ENCODE peak calls at places on chromosomes 16 and 17, in ten cellular contexts. H is LNCaP clone FGC; U is GM12891; C is activated T-cell treated with anti-CD3 and anti-CD28 coated beads, Interleukin-2, amount 50 U/mL, for 72 hours; K is NCI-H1417 treated with DMSO at 0.1 percent for 48 hours; Q is amniotic stem cell; A is left ventricle myocardium inferior; E is activated CD4-positive, CD25-positive, alpha-beta regulatory T cell treated with anti-CD3 and anti-CD28 coated beads, Interleukin-2, amount 50 U/mL, for 72 hours; S is GDM1; T is colonic mucosa. V is an unnamed sample.

GRCh38 chr16:84176192-84177053 is 10.4 kb downstream of the TAF1C start:
- DNase-seq in K (no peak), A (no peak), S (no peak), C (no peak), T (no peak), U (no peak), H (no peak), Q (no peak), E (no peak), V (no peak)

GRCh38 chr16:27579086-27579980 is 29.4 kb downstream of the KATNIP start:
- DNase-seq in Q (no peak), C (no peak), A (no peak), U (no peak), T (no peak), E (no peak), H (no peak), S (no peak), K (no peak), V (no peak)

GRCh38 chr16:5838071-5838470 is 740.5 kb upstream of the EEF2KMT start:
- DNase-seq in H (no peak), T (no peak), U (no peak), A (no peak), Q (no peak), E (no peak), S (no peak), K (no peak), C (no peak), V (no peak)

GRCh38 chr17:62098623-62099231 is 33.6 kb upstream of the MED13 start:
- DNase-seq in T (no peak), E (no peak), Q (no peak), K (no peak), A (no peak), S (no peak), H (no peak), U (peak), C (peak), V (no peak)

GRCh38 chr16:24539850-24540484 is 601 bp downstream of the RBBP6 start:
- DNase-seq in S (peak), U (peak), C (peak), A (peak), H (no peak), E (peak), T (peak), Q (no peak), K (no peak), V (no peak)

GRCh38 chr16:80500116-80500859 is 40.5 kb upstream of the DYNLRB2 start:
- DNase-seq in U (no peak), E (no peak), T (no peak), H (no peak), A (no peak), K (no peak), C (no peak), S (no peak), Q (no peak), V (no peak)

GRCh38 chr16:16175296-16175695 is 48.0 kb downstream of the ABCC6 start:
- DNase-seq in H (no peak), E (no peak), Q (no peak), A (peak), K (no peak), S (no peak), C (no peak), T (no peak), U (no peak), V (no peak)

GRCh38 chr16:87308826-87309225 is 8.4 kb downstream of the C16orf95 start:
- DNase-seq in Q (no peak), K (no peak), U (no peak), S (no peak), H (no peak), T (no peak), E (no peak), C (peak), A (no peak), V (no peak)

GRCh38 chr17:57957120-57957850 is 2.1 kb upstream of the CUEDC1 start:
- DNase-seq in U (no peak), C (no peak), Q (no peak), A (no peak), E (no peak), S (no peak), T (peak), K (no peak), H (no peak), V (no peak)

GRCh38 chr16:818592-818991 is 18.1 kb upstream of the GNG13 start:
- DNase-seq in C (no peak), A (no peak), Q (no peak), H (no peak), T (no peak), U (no peak), E (no peak), K (no peak), S (no peak), V (no peak)

GRCh38 chr17:699350-699749 is 15.3 kb downstream of the VPS53 start:
- DNase-seq in K (no peak), T (no peak), U (no peak), C (no peak), H (peak), A (no peak), S (no peak), E (no peak), Q (no peak), V (no peak)

GRCh38 chr16:29876578-29877249 is 13.7 kb upstream of the CDIPT start:
- DNase-seq in E (no peak), C (peak), S (no peak), K (no peak), U (no peak), Q (no peak), H (no peak), T (no peak), A (no peak), V (no peak)